ENCODE peak calls at places on chromosomes 3 and 15, in four cellular contexts. One of them, this sample, is unnamed.

GRCh38 chr3:108588616-108589015 is 622 bp downstream of the CIP2A start:
- DNase-seq in EH: no peak
- DNase-seq in NAMALWA: peak; percentile 41
- DNase-seq in naive thymus-derived CD8-positive, alpha-beta T cell: no peak
- DNase-seq in this sample: no peak

GRCh38 chr15:40322531-40323238 is 807 bp upstream of the INAFM2 start:
- DNase-seq in EH: peak; percentile 69
- DNase-seq in NAMALWA: no peak
- DNase-seq in naive thymus-derived CD8-positive, alpha-beta T cell: no peak
- DNase-seq in this sample: no peak

GRCh38 chr3:119310052-119310451 is 15.9 kb downstream of the ARHGAP31 start:
- DNase-seq in EH: peak; percentile 99
- DNase-seq in NAMALWA: no peak
- DNase-seq in naive thymus-derived CD8-positive, alpha-beta T cell: no peak
- DNase-seq in this sample: peak; percentile 98

GRCh38 chr3:55964491-55964980 is 477.4 kb upstream of the WNT5A start:
- DNase-seq in EH: no peak
- DNase-seq in NAMALWA: no peak
- DNase-seq in naive thymus-derived CD8-positive, alpha-beta T cell: no peak
- DNase-seq in this sample: no peak

GRCh38 chr3:179452166-179452544 is 885 bp upstream of the GNB4 start:
- DNase-seq in EH: peak; percentile 82
- DNase-seq in NAMALWA: no peak
- DNase-seq in naive thymus-derived CD8-positive, alpha-beta T cell: no peak
- DNase-seq in this sample: peak; percentile 73

GRCh38 chr15:38895326-38896282 is 331.0 kb upstream of the RASGRP1 start:
- DNase-seq in EH: peak; percentile 95
- DNase-seq in NAMALWA: no peak
- DNase-seq in naive thymus-derived CD8-positive, alpha-beta T cell: no peak
- DNase-seq in this sample: peak; percentile 93

GRCh38 chr15:68413363-68414255 is 18.4 kb downstream of the ITGA11 start:
- DNase-seq in EH: no peak
- DNase-seq in NAMALWA: no peak
- DNase-seq in naive thymus-derived CD8-positive, alpha-beta T cell: no peak
- DNase-seq in this sample: no peak

GRCh38 chr3:32595318-32595717 is 24.7 kb upstream of the DYNC1LI1 start:
- DNase-seq in EH: no peak
- DNase-seq in NAMALWA: no peak
- DNase-seq in naive thymus-derived CD8-positive, alpha-beta T cell: no peak
- DNase-seq in this sample: no peak

GRCh38 chr3:186529204-186529999 is 14.8 kb downstream of the CRYGS start:
- DNase-seq in EH: no peak
- DNase-seq in NAMALWA: peak; percentile 25
- DNase-seq in naive thymus-derived CD8-positive, alpha-beta T cell: no peak
- DNase-seq in this sample: no peak

GRCh38 chr3:51673181-51673801 is 2.2 kb downstream of the TEX264 start:
- DNase-seq in EH: no peak
- DNase-seq in NAMALWA: no peak
- DNase-seq in naive thymus-derived CD8-positive, alpha-beta T cell: no peak
- DNase-seq in this sample: no peak

GRCh38 chr3:65548848-65549625 is 489.7 kb downstream of the MAGI1 start:
- DNase-seq in EH: peak; percentile 46
- DNase-seq in NAMALWA: no peak
- DNase-seq in naive thymus-derived CD8-positive, alpha-beta T cell: no peak
- DNase-seq in this sample: no peak

GRCh38 chr15:76206325-76206976 is 104.8 kb downstream of the ETFA start:
- DNase-seq in EH: no peak
- DNase-seq in NAMALWA: no peak
- DNase-seq in naive thymus-derived CD8-positive, alpha-beta T cell: no peak
- DNase-seq in this sample: peak; percentile 78

GRCh38 chr3:94775746-94776145 is 712.9 kb downstream of the NSUN3 start:
- DNase-seq in EH: no peak
- DNase-seq in NAMALWA: no peak
- DNase-seq in naive thymus-derived CD8-positive, alpha-beta T cell: no peak
- DNase-seq in this sample: no peak

GRCh38 chr3:126119008-126119675 is 35.2 kb upstream of the SLC41A3 start:
- DNase-seq in EH: no peak
- DNase-seq in NAMALWA: no peak
- DNase-seq in naive thymus-derived CD8-positive, alpha-beta T cell: no peak
- DNase-seq in this sample: no peak

GRCh38 chr15:61013146-61013545 is 216.0 kb downstream of the RORA start:
- DNase-seq in EH: no peak
- DNase-seq in NAMALWA: no peak
- DNase-seq in naive thymus-derived CD8-positive, alpha-beta T cell: no peak
- DNase-seq in this sample: no peak

GRCh38 chr3:45509038-45509767 is 85.3 kb upstream of the LIMD1 start:
- DNase-seq in EH: peak; percentile 94
- DNase-seq in NAMALWA: no peak
- DNase-seq in naive thymus-derived CD8-positive, alpha-beta T cell: no peak
- DNase-seq in this sample: peak; percentile 94

GRCh38 chr3:157130138-157130880 is 29.6 kb downstream of the CCNL1 start:
- DNase-seq in EH: peak; percentile 52
- DNase-seq in NAMALWA: peak; percentile 55
- DNase-seq in naive thymus-derived CD8-positive, alpha-beta T cell: peak; percentile 68
- DNase-seq in this sample: peak; percentile 93

GRCh38 chr3:46186856-46187700 is 21.0 kb downstream of the CCR1 start:
- DNase-seq in EH: no peak
- DNase-seq in NAMALWA: peak; percentile 57
- DNase-seq in naive thymus-derived CD8-positive, alpha-beta T cell: no peak
- DNase-seq in this sample: no peak

GRCh38 chr3:59244343-59244742 is 194.5 kb upstream of the CFAP20DC start:
- DNase-seq in EH: no peak
- DNase-seq in NAMALWA: no peak
- DNase-seq in naive thymus-derived CD8-positive, alpha-beta T cell: no peak
- DNase-seq in this sample: peak; percentile 39

GRCh38 chr15:100849021-100849831 is 30.4 kb upstream of the ALDH1A3 start:
- DNase-seq in EH: peak; percentile 58
- DNase-seq in NAMALWA: no peak
- DNase-seq in naive thymus-derived CD8-positive, alpha-beta T cell: peak; percentile 68
- DNase-seq in this sample: peak; percentile 78

This sample was measured in RPMI7951.